ENCODE peak calls at places on chromosomes 16 and 17, in four cellular contexts. T is iris pigment epithelial cell, O is right atrium auricular region, N is cerebellum. Y is an unnamed sample.
A peak's percentile ranks its signal among the peaks of the same experiment; 100 is the strongest.

GRCh38 chr17:40430272-40431230 is 12.7 kb upstream of the IGFBP4 start:
- DNase-seq in T (no peak), O (peak; percentile 28), N (no peak), Y (no peak)

GRCh38 chr16:85515830-85516397 is 97.2 kb upstream of the GSE1 start:
- DNase-seq in T (no peak), O (no peak), N (no peak), Y (no peak)

GRCh38 chr16:17291289-17291688 is 179.5 kb downstream of the XYLT1 start:
- DNase-seq in T (no peak), O (no peak), N (no peak), Y (no peak)

GRCh38 chr17:71208111-71208704 is 912.6 kb upstream of the SOX9 start:
- DNase-seq in T (peak; percentile 68), O (no peak), N (no peak), Y (no peak)

GRCh38 chr17:347309-347708 is 5.3 kb downstream of the RPH3AL start:
- DNase-seq in T (no peak), O (no peak), N (no peak), Y (no peak)

GRCh38 chr17:2054740-2055493 is at the start of gene HIC1:
- DNase-seq in T (peak; percentile 80), O (no peak), N (peak; percentile 78), Y (peak; percentile 63)

GRCh38 chr17:64781394-64781793 is 119.3 kb upstream of the SMURF2 start:
- DNase-seq in T (peak; percentile 53), O (peak; percentile 75), N (no peak), Y (no peak)

GRCh38 chr17:32100971-32101631 is 41.2 kb upstream of the RHOT1 start:
- DNase-seq in T (no peak), O (no peak), N (peak; percentile 27), Y (peak; percentile 40)

GRCh38 chr16:85238233-85238647 is 126.0 kb upstream of the CIBAR2 start:
- DNase-seq in T (peak; percentile 88), O (peak; percentile 81), N (no peak), Y (no peak)

GRCh38 chr17:80738406-80738805 is 193.8 kb downstream of the RPTOR start:
- DNase-seq in T (no peak), O (no peak), N (no peak), Y (no peak)

GRCh38 chr16:12170103-12171025 is 193.8 kb downstream of the SNX29 start:
- DNase-seq in T (peak; percentile 17), O (no peak), N (no peak), Y (no peak)

GRCh38 chr17:20045476-20045875 is 36.3 kb downstream of the SPECC1 start:
- DNase-seq in T (no peak), O (no peak), N (no peak), Y (no peak)

GRCh38 chr16:27922433-27922832 is 141.1 kb downstream of the GSG1L start:
- DNase-seq in T (no peak), O (no peak), N (no peak), Y (no peak)

GRCh38 chr17:27453466-27453865 is 2.8 kb upstream of the KSR1 start:
- DNase-seq in T (no peak), O (no peak), N (no peak), Y (no peak)

GRCh38 chr17:78416791-78417530 is 38.5 kb downstream of the PGS1 start:
- DNase-seq in T (peak; percentile 63), O (peak; percentile 73), N (no peak), Y (no peak)

Y was measured in cerebellar cortex.